ENCODE peak calls at places on chromosomes 11 and 22, in six cellular contexts. G is A549, X is endothelial cell of umbilical vein, C is GM12878, W is K562, H is HepG2. N is an unnamed sample.

GRCh38 chr11:16363709-16364108 is 7.4 kb upstream of the SOX6 start:
- DNase-seq in W (peak), X (no peak), G (no peak), C (no peak), H (no peak), N (no peak)

GRCh38 chr11:61429346-61429690 is 457 bp downstream of the CPSF7 start:
- DNase-seq in X (peak), G (peak), W (peak), C (no peak), H (peak), N (peak)

GRCh38 chr11:70108250-70108649 is 30.1 kb downstream of the ANO1 start:
- DNase-seq in H (no peak), W (no peak), X (no peak), G (no peak), C (no peak), N (no peak)

GRCh38 chr11:16382638-16383380 is 26.5 kb upstream of the SOX6 start:
- DNase-seq in W (peak), X (no peak), H (no peak), C (no peak), G (no peak), N (no peak)

GRCh38 chr11:18046116-18046777 is at the start of gene TPH1:
- DNase-seq in W (no peak), X (no peak), C (no peak), G (no peak), H (no peak), N (no peak)

GRCh38 chr11:47111318-47111804 is 65.3 kb downstream of the ARFGAP2 start:
- DNase-seq in G (no peak), H (no peak), W (no peak), X (no peak), C (peak), N (no peak)

GRCh38 chr22:48539261-48539660 is 1288.4 kb downstream of the BRD1 start:
- DNase-seq in W (no peak), C (no peak), X (no peak), H (no peak), G (no peak), N (no peak)

GRCh38 chr11:16776716-16777115 is 38.3 kb downstream of the C11orf58 start:
- DNase-seq in X (no peak), W (no peak), H (no peak), C (no peak), G (no peak), N (no peak)

GRCh38 chr22:29309332-29310064 is 3.0 kb downstream of the GAS2L1 start:
- DNase-seq in C (no peak), H (no peak), W (no peak), G (no peak), X (peak), N (peak)

GRCh38 chr11:24375351-24375750 is 121.5 kb upstream of the LUZP2 start:
- DNase-seq in X (no peak), G (no peak), C (no peak), H (no peak), W (no peak), N (no peak)

GRCh38 chr11:69698362-69698761 is 5.5 kb downstream of the FGF19 start:
- DNase-seq in C (no peak), G (no peak), X (no peak), W (no peak), H (no peak), N (no peak)

GRCh38 chr11:9893474-9893873 is 229.6 kb downstream of the SWAP70 start:
- DNase-seq in W (no peak), C (no peak), X (peak), H (no peak), G (no peak), N (no peak)

GRCh38 chr22:17581631-17582030 is 18.3 kb downstream of the SLC25A18 start:
- DNase-seq in C (no peak), X (no peak), W (no peak), H (no peak), G (no peak), N (no peak)

GRCh38 chr11:130188047-130188446 is 28.5 kb downstream of the ST14 start:
- DNase-seq in H (no peak), W (no peak), X (no peak), G (no peak), C (no peak), N (no peak)

GRCh38 chr22:43971112-43971511 is 15.9 kb downstream of the SAMM50 start:
- DNase-seq in W (no peak), G (no peak), C (no peak), H (no peak), X (no peak), N (no peak)

GRCh38 chr11:73894725-73895335 is 18.0 kb downstream of the PAAF1 start:
- DNase-seq in X (no peak), H (no peak), W (no peak), C (no peak), G (no peak), N (no peak)

GRCh38 chr11:124276081-124276480 is 19.9 kb downstream of the OR8G5 start:
- DNase-seq in C (no peak), H (no peak), G (no peak), W (peak), X (peak), N (peak)

GRCh38 chr22:26391623-26392022 is 37.4 kb upstream of the ASPHD2 start:
- DNase-seq in G (no peak), W (no peak), C (no peak), H (no peak), X (no peak), N (no peak)

GRCh38 chr11:117220999-117221774 is 10.7 kb downstream of the PCSK7 start:
- DNase-seq in G (no peak), C (no peak), X (no peak), W (no peak), H (no peak), N (no peak)

GRCh38 chr11:127890026-127890611 is 697.2 kb downstream of the ETS1 start:
- DNase-seq in W (no peak), C (no peak), H (no peak), G (no peak), X (no peak), N (no peak)

GRCh38 chr22:30301995-30302809 is 12.9 kb upstream of the CASTOR1 start:
- DNase-seq in C (no peak), W (no peak), H (no peak), G (no peak), X (no peak), N (peak)

GRCh38 chr11:96341237-96342130 is 1.5 kb downstream of the MAML2 start:
- DNase-seq in G (no peak), C (no peak), X (peak), W (peak), H (peak), N (peak)

GRCh38 chr22:44100411-44100810 is 76.3 kb downstream of the PARVB start:
- DNase-seq in G (no peak), X (no peak), W (no peak), C (no peak), H (no peak), N (no peak)

GRCh38 chr11:60925685-60926267 is 1.5 kb downstream of the TMEM132A start:
- DNase-seq in W (no peak), H (no peak), X (no peak), C (no peak), G (peak), N (no peak)

GRCh38 chr11:34464591-34465036 is 25.9 kb downstream of the CAT start:
- DNase-seq in X (no peak), C (no peak), H (no peak), W (peak), G (no peak), N (peak)

GRCh38 chr11:28596816-28597215 is 488.6 kb downstream of the METTL15 start:
- DNase-seq in X (no peak), W (no peak), H (no peak), C (no peak), G (no peak), N (no peak)

GRCh38 chr11:1151366-1152315 is 6.1 kb upstream of the MUC5AC start:
- DNase-seq in W (no peak), G (no peak), H (no peak), C (no peak), X (no peak), N (peak)

GRCh38 chr11:2211113-2211971 is 39.7 kb upstream of the TH start:
- DNase-seq in H (peak), W (no peak), G (no peak), C (no peak), X (no peak), N (no peak)

DNA sequence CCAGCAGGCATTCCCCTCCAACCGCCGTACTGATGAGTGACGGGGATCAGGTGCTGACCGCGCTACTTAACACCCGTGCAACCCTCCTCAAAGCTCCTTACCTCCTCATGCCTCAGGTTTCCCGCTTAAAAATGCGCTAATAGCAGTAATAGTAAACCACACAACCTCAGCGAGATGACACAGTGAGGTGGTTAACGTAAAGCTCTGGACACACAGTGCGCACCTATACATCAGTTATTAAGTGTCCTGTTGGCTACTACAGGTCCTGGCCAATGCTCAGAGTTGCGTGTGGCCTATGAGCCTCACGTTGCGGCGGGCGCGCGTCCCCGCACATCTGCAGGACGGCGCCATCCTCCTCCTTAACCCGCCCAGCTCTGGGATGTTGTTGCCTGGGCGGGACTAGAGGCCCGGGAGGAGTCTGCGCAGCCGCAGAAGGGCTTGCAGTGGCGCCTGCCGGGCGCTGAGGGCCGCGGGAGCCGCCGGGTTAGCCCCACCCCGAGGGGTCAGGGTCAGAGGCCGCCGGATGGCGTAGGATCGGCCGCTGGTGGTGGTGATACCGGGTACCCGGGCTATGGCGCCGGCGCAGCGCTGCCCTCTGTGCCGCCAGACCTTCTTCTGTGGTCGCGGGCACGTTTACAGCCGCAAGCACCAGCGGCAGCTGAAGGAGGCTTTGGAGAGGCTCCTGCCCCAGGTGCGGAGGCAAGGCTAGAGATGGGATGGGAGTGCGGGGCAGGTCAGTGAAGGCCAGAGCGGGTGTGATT is at the start of gene CENATAC:
- DNase-seq in G (peak), X (peak), H (peak), C (peak), W (peak), N (peak)
- TF ChIP-seq MAX in G (peak), X (no peak), H (peak), C (peak), W (peak), N (peak)

GRCh38 chr11:8318536-8318935 is 54.9 kb upstream of the LMO1 start:
- DNase-seq in C (no peak), X (no peak), H (no peak), G (no peak), W (peak), N (peak)
- TF ChIP-seq CTCF in C (peak), X (peak), H (peak), G (peak), W (peak), N (peak)

GRCh38 chr11:77411717-77412441 is 62.0 kb downstream of the PAK1 start:
- DNase-seq in C (peak), X (peak), W (peak), H (no peak), G (peak), N (peak)

GRCh38 chr11:77412814-77413213 is 61.1 kb downstream of the PAK1 start:
- DNase-seq in X (no peak), G (no peak), H (no peak), C (no peak), W (no peak), N (no peak)

GRCh38 chr11:77409046-77409445 is 64.8 kb downstream of the PAK1 start:
- DNase-seq in X (no peak), W (no peak), G (no peak), C (no peak), H (no peak), N (no peak)

GRCh38 chr11:77410076-77410827 is 63.6 kb downstream of the PAK1 start:
- DNase-seq in W (no peak), C (no peak), H (no peak), G (no peak), X (no peak), N (peak)

DNA sequence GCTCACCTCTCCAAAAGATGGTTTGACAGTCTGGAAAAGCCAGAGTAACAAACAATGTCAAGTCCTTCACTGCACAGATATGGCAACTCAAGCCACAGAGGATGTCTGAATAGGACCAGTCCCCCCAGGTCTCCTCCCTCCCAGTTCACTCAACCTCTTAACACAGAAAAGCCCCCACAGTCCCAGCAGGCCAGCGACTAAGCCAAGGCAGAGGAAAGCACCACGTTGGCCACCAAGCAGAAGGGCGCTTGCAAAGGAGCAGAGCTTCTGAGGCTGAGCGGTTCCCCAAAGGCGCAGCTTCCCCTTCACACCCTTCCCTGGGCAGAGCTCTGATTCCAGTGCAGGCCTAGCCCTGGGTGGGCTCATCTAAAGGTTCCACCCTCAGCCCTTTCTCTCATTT is 62.7 kb downstream of the PAK1 start:
- DNase-seq in W (no peak), H (no peak), X (no peak), C (no peak), G (peak), N (peak)
- TF ChIP-seq MYC in W (no peak), H (no peak), X (no peak), C (no peak), G (no peak), N (no peak)

DNA sequence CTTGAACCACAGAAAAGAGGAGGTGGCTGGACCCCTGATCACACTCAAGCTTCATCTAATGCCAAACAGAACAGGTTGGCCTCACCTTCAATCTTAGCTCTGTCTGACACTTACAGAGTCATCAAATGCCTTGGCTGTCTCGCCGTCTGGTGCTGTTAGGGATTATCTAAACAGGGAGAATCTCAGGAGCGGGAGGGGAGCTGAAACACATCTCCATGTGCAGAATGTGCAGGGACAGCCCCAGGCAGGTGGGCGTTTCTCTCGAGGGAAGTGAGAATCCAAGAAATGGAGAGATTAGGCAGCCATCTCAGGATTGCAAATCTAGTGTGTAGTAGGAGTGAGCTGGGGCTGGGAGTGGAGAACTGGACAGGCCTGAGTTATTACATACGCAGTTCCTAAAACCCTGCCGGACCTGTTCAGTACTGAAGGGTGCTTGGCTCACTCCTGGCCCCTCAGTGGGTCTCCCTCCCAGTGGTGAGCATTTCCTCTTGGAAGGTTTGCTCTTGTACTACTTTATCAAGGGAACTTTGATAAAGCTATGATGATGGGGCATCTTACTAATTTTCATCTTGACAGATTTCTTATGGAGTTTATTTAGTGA is 442.4 kb upstream of the B3GAT1 start:
- DNase-seq in X (no peak), C (no peak), G (no peak), W (no peak), H (no peak), N (no peak)
- TF ChIP-seq MAX in X (no peak), C (no peak), G (no peak), W (no peak), H (no peak), N (no peak)

GRCh38 chr11:20154381-20154780 is 5.9 kb downstream of the DBX1 start:
- DNase-seq in W (no peak), C (no peak), G (no peak), H (no peak), X (no peak), N (no peak)
- TF ChIP-seq CTCF in W (no peak), C (no peak), G (no peak), H (no peak), X (no peak), N (no peak)

DNA sequence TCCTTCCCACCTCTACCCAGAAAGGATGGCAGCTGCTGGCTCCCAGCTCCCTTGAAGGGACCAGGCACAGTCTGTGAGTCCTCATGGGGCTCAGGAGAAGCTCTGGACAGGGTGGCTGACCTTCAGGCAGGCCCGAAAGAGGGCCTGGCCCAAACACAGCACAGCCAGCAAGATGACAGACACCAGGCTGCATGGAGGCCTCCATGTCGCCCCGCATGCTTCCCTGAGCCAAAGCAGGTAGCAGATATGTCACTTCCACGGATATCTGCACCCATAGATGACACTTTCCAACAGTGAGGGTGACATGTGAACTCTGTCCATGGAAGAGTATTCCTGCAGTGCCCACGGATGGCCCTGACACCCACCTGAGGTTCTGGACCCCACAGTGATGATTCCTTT is 18.4 kb downstream of the EIF1AD start:
- DNase-seq in W (no peak), X (no peak), G (no peak), C (no peak), H (no peak), N (no peak)
- TF ChIP-seq MYC in W (no peak), X (no peak), G (no peak), C (no peak), H (no peak), N (no peak)

GRCh38 chr11:30825723-30826122 is 239.6 kb upstream of the MPPED2 start:
- DNase-seq in G (no peak), C (no peak), H (no peak), X (no peak), W (no peak), N (no peak)

GRCh38 chr11:30826911-30827310 is 240.8 kb upstream of the MPPED2 start:
- DNase-seq in G (no peak), X (no peak), C (no peak), H (no peak), W (no peak), N (no peak)

DNA sequence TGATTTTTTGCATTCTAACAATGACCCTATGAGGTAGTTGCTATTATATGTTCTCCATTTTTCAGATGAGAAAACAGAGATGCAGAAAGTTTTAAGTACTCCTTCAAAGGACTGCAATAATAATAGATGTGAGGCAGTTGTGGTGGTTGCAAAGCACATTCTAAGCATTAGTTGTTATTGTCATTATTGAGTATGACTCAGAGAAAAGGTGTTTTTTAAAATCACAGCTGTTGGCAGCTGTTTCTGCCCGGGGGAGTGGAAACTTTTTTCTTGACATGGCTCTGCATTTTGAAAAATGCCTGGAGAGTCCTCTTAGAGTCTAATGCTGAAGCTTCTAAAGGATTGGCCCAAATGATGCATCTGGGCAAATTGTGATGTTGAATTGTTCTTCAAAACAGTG is 244.5 kb upstream of the MPPED2 start:
- DNase-seq in C (no peak), W (no peak), H (no peak), X (no peak), G (no peak), N (no peak)
- TF ChIP-seq MAX in C (no peak), W (no peak), H (no peak), X (no peak), G (no peak), N (no peak)

N was measured in NB4.